ENCODE peak calls at places on chromosomes 11 and 22, in eight cellular contexts. G is DMS153, K is AG09309, W is HEK293T, T is esophagus muscularis mucosa, V is iris pigment epithelial cell, L is HS-5, C is NCI-H510A treated with DMSO at 0.1 percent for 48 hours. Q is an unnamed sample.

GRCh38 chr11:62269654-62270278 is at the start of gene SCGB2A2:
- DNase-seq in T (no peak), C (no peak), G (no peak), V (peak), K (no peak), W (peak), L (no peak), Q (no peak)

GRCh38 chr22:43951391-43951790 is 3.9 kb upstream of the SAMM50 start:
- DNase-seq in C (no peak), V (no peak), K (no peak), W (no peak), L (no peak), G (no peak), T (no peak), Q (no peak)

GRCh38 chr22:50581950-50582561 is 593 bp downstream of the CHKB start:
- DNase-seq in K (no peak), T (no peak), L (no peak), V (peak), C (peak), W (peak), G (no peak), Q (no peak)

GRCh38 chr11:58576792-58577440 is 1.3 kb upstream of the LPXN start:
- DNase-seq in G (no peak), W (peak), L (peak), K (no peak), V (peak), T (no peak), C (no peak), Q (no peak)

GRCh38 chr22:17371446-17371845 is 2.2 kb downstream of the CECR2 start:
- DNase-seq in W (no peak), L (no peak), C (no peak), T (no peak), K (no peak), V (no peak), G (no peak), Q (no peak)

GRCh38 chr11:134097146-134097545 is 28.3 kb downstream of the JAM3 start:
- DNase-seq in C (no peak), V (no peak), G (no peak), T (no peak), L (no peak), K (no peak), W (no peak), Q (no peak)

GRCh38 chr11:64900263-64900678 is 16.7 kb downstream of the ATG2A start:
- DNase-seq in K (no peak), T (no peak), V (peak), L (no peak), W (no peak), C (no peak), G (no peak), Q (no peak)

GRCh38 chr11:45151362-45151982 is 5.0 kb downstream of the PRDM11 start:
- DNase-seq in K (no peak), L (no peak), G (no peak), C (no peak), V (no peak), W (no peak), T (no peak), Q (no peak)

GRCh38 chr11:5203366-5203765 is 2.9 kb upstream of the OR51V1 start:
- DNase-seq in G (no peak), C (no peak), V (peak), W (no peak), K (no peak), T (no peak), L (peak), Q (no peak)

GRCh38 chr11:61054513-61054912 is 47.8 kb upstream of the CD5 start:
- DNase-seq in L (no peak), V (no peak), G (no peak), W (no peak), K (no peak), C (no peak), T (no peak), Q (no peak)

GRCh38 chr22:27046126-27046525 is 388.7 kb downstream of the MIAT start:
- DNase-seq in W (no peak), C (peak), V (no peak), K (no peak), G (no peak), L (no peak), T (no peak), Q (no peak)

GRCh38 chr11:36455658-36456111 is 54.4 kb downstream of the TRAF6 start:
- DNase-seq in V (peak), T (no peak), G (no peak), K (peak), L (peak), C (no peak), W (no peak), Q (peak)